ENCODE peak calls at places on chromosomes 3 and 15, in seven cellular contexts. One of them, this sample, is unnamed.

GRCh38 chr15:91253605-91254004 is 153.5 kb downstream of the SV2B start:
- DNase-seq in cerebellum: no peak
- DNase-seq in HFFc6: no peak
- DNase-seq in NCI-H460: no peak
- DNase-seq in HEK293T: no peak
- DNase-seq in ureter: no peak
- DNase-seq in tibial artery: no peak
- DNase-seq in this sample: no peak

GRCh38 chr3:6644070-6644929 is 216.6 kb upstream of the GRM7 start:
- DNase-seq in cerebellum: no peak
- DNase-seq in HFFc6: no peak
- DNase-seq in NCI-H460: no peak
- DNase-seq in HEK293T: no peak
- DNase-seq in ureter: no peak
- DNase-seq in tibial artery: no peak
- DNase-seq in this sample: no peak

GRCh38 chr3:102454101-102454625 is 19.3 kb downstream of the ZPLD1 start:
- DNase-seq in cerebellum: no peak
- DNase-seq in HFFc6: no peak
- DNase-seq in NCI-H460: no peak
- DNase-seq in HEK293T: no peak
- DNase-seq in ureter: no peak
- DNase-seq in tibial artery: no peak
- DNase-seq in this sample: no peak

GRCh38 chr3:120791958-120792357 is 49.4 kb downstream of the GTF2E1 start:
- DNase-seq in cerebellum: no peak
- DNase-seq in HFFc6: peak; percentile 71
- DNase-seq in NCI-H460: no peak
- DNase-seq in HEK293T: no peak
- DNase-seq in ureter: no peak
- DNase-seq in tibial artery: no peak
- DNase-seq in this sample: no peak

GRCh38 chr3:133169669-133170068 is 131.5 kb downstream of the TMEM108 start:
- DNase-seq in cerebellum: no peak
- DNase-seq in HFFc6: no peak
- DNase-seq in NCI-H460: no peak
- DNase-seq in HEK293T: no peak
- DNase-seq in ureter: no peak
- DNase-seq in tibial artery: no peak
- DNase-seq in this sample: no peak

GRCh38 chr3:30970183-30970582 is 75.7 kb upstream of the GADL1 start:
- DNase-seq in cerebellum: no peak
- DNase-seq in HFFc6: peak; percentile 4
- DNase-seq in NCI-H460: no peak
- DNase-seq in HEK293T: no peak
- DNase-seq in ureter: no peak
- DNase-seq in tibial artery: no peak
- DNase-seq in this sample: no peak

GRCh38 chr3:138062626-138063025 is 52.7 kb downstream of the CLDN18 start:
- DNase-seq in cerebellum: no peak
- DNase-seq in HFFc6: peak; percentile 74
- DNase-seq in NCI-H460: no peak
- DNase-seq in HEK293T: no peak
- DNase-seq in ureter: no peak
- DNase-seq in tibial artery: no peak
- DNase-seq in this sample: no peak

GRCh38 chr3:53126646-53127045 is 3.6 kb downstream of the RFT1 start:
- DNase-seq in cerebellum: no peak
- DNase-seq in HFFc6: no peak
- DNase-seq in NCI-H460: no peak
- DNase-seq in HEK293T: no peak
- DNase-seq in ureter: no peak
- DNase-seq in tibial artery: no peak
- DNase-seq in this sample: no peak

GRCh38 chr3:182583545-182583944 is 209.8 kb upstream of the ATP11B start:
- DNase-seq in cerebellum: no peak
- DNase-seq in HFFc6: no peak
- DNase-seq in NCI-H460: no peak
- DNase-seq in HEK293T: no peak
- DNase-seq in ureter: no peak
- DNase-seq in tibial artery: no peak
- DNase-seq in this sample: no peak

GRCh38 chr3:140599009-140599408 is 78.9 kb upstream of the TRIM42 start:
- DNase-seq in cerebellum: no peak
- DNase-seq in HFFc6: no peak
- DNase-seq in NCI-H460: no peak
- DNase-seq in HEK293T: no peak
- DNase-seq in ureter: no peak
- DNase-seq in tibial artery: no peak
- DNase-seq in this sample: no peak

GRCh38 chr15:92882697-92883642 is 17.2 kb upstream of the CHD2 start:
- DNase-seq in cerebellum: no peak
- DNase-seq in HFFc6: no peak
- DNase-seq in NCI-H460: no peak
- DNase-seq in HEK293T: no peak
- DNase-seq in ureter: no peak
- DNase-seq in tibial artery: no peak
- DNase-seq in this sample: peak; percentile 96

GRCh38 chr15:99826146-99826745 is 93.0 kb upstream of the LYSMD4 start:
- DNase-seq in cerebellum: no peak
- DNase-seq in HFFc6: no peak
- DNase-seq in NCI-H460: no peak
- DNase-seq in HEK293T: no peak
- DNase-seq in ureter: no peak
- DNase-seq in tibial artery: no peak
- DNase-seq in this sample: no peak

GRCh38 chr15:29821416-29822099 is 710 bp downstream of the TJP1 start:
- DNase-seq in cerebellum: peak; percentile 27
- DNase-seq in HFFc6: peak; percentile 81
- DNase-seq in NCI-H460: peak; percentile 72
- DNase-seq in HEK293T: peak; percentile 46
- DNase-seq in ureter: peak; percentile 73
- DNase-seq in tibial artery: peak; percentile 78
- DNase-seq in this sample: peak; percentile 23

GRCh38 chr3:173584834-173585831 is 187.6 kb downstream of the NLGN1 start:
- DNase-seq in cerebellum: peak; percentile 47
- DNase-seq in HFFc6: peak; percentile 69
- DNase-seq in NCI-H460: peak; percentile 2
- DNase-seq in HEK293T: peak; percentile 52
- DNase-seq in ureter: peak; percentile 49
- DNase-seq in tibial artery: peak; percentile 38
- DNase-seq in this sample: peak; percentile 89

GRCh38 chr3:71366991-71367604 is 216.4 kb downstream of the FOXP1 start:
- DNase-seq in cerebellum: no peak
- DNase-seq in HFFc6: no peak
- DNase-seq in NCI-H460: no peak
- DNase-seq in HEK293T: no peak
- DNase-seq in ureter: no peak
- DNase-seq in tibial artery: no peak
- DNase-seq in this sample: no peak

GRCh38 chr3:100600181-100601042 is 9.0 kb upstream of the ADGRG7 start:
- DNase-seq in cerebellum: no peak
- DNase-seq in HFFc6: no peak
- DNase-seq in NCI-H460: no peak
- DNase-seq in HEK293T: no peak
- DNase-seq in ureter: no peak
- DNase-seq in tibial artery: no peak
- DNase-seq in this sample: no peak

GRCh38 chr3:30625541-30626438 is 19.4 kb downstream of the TGFBR2 start:
- DNase-seq in cerebellum: no peak
- DNase-seq in HFFc6: peak; percentile 61
- DNase-seq in NCI-H460: no peak
- DNase-seq in HEK293T: no peak
- DNase-seq in ureter: no peak
- DNase-seq in tibial artery: no peak
- DNase-seq in this sample: no peak

GRCh38 chr3:55750525-55750924 is 263.4 kb upstream of the WNT5A start:
- DNase-seq in cerebellum: no peak
- DNase-seq in HFFc6: peak; percentile 82
- DNase-seq in NCI-H460: no peak
- DNase-seq in HEK293T: no peak
- DNase-seq in ureter: peak; percentile 69
- DNase-seq in tibial artery: no peak
- DNase-seq in this sample: no peak

GRCh38 chr15:72118400-72118978 is at the start of gene SENP8:
- DNase-seq in cerebellum: no peak
- DNase-seq in HFFc6: no peak
- DNase-seq in NCI-H460: no peak
- DNase-seq in HEK293T: peak; percentile 71
- DNase-seq in ureter: no peak
- DNase-seq in tibial artery: no peak
- DNase-seq in this sample: peak; percentile 91

GRCh38 chr3:168620854-168621253 is 525.1 kb upstream of the GOLIM4 start:
- DNase-seq in cerebellum: no peak
- DNase-seq in HFFc6: no peak
- DNase-seq in NCI-H460: peak; percentile 20
- DNase-seq in HEK293T: peak; percentile 68
- DNase-seq in ureter: no peak
- DNase-seq in tibial artery: no peak
- DNase-seq in this sample: no peak

GRCh38 chr15:27054426-27054825 is 83.4 kb downstream of the GABRG3 start:
- DNase-seq in cerebellum: no peak
- DNase-seq in HFFc6: no peak
- DNase-seq in NCI-H460: no peak
- DNase-seq in HEK293T: no peak
- DNase-seq in ureter: no peak
- DNase-seq in tibial artery: no peak
- DNase-seq in this sample: no peak

GRCh38 chr3:9955611-9956352 is 3.6 kb upstream of the PRRT3 start:
- DNase-seq in cerebellum: peak; percentile 39
- DNase-seq in HFFc6: no peak
- DNase-seq in NCI-H460: no peak
- DNase-seq in HEK293T: no peak
- DNase-seq in ureter: no peak
- DNase-seq in tibial artery: no peak
- DNase-seq in this sample: no peak

GRCh38 chr3:197600796-197601565 is 45.2 kb upstream of the BDH1 start:
- DNase-seq in cerebellum: no peak
- DNase-seq in HFFc6: no peak
- DNase-seq in NCI-H460: no peak
- DNase-seq in HEK293T: no peak
- DNase-seq in ureter: no peak
- DNase-seq in tibial artery: no peak
- DNase-seq in this sample: no peak

GRCh38 chr15:90463381-90463780 is 66.3 kb upstream of the CRTC3 start:
- DNase-seq in cerebellum: no peak
- DNase-seq in HFFc6: peak; percentile 82
- DNase-seq in NCI-H460: no peak
- DNase-seq in HEK293T: no peak
- DNase-seq in ureter: no peak
- DNase-seq in tibial artery: no peak
- DNase-seq in this sample: no peak

GRCh38 chr3:89851974-89852621 is 744.7 kb downstream of the EPHA3 start:
- DNase-seq in cerebellum: no peak
- DNase-seq in HFFc6: no peak
- DNase-seq in NCI-H460: peak; percentile 27
- DNase-seq in HEK293T: peak; percentile 74
- DNase-seq in ureter: no peak
- DNase-seq in tibial artery: no peak
- DNase-seq in this sample: no peak

GRCh38 chr3:111610189-111610588 is 15.0 kb upstream of the ZBED2 start:
- DNase-seq in cerebellum: no peak
- DNase-seq in HFFc6: no peak
- DNase-seq in NCI-H460: no peak
- DNase-seq in HEK293T: no peak
- DNase-seq in ureter: no peak
- DNase-seq in tibial artery: no peak
- DNase-seq in this sample: no peak

GRCh38 chr3:66367979-66368378 is 132.8 kb downstream of the LRIG1 start:
- DNase-seq in cerebellum: no peak
- DNase-seq in HFFc6: no peak
- DNase-seq in NCI-H460: no peak
- DNase-seq in HEK293T: no peak
- DNase-seq in ureter: no peak
- DNase-seq in tibial artery: no peak
- DNase-seq in this sample: no peak

GRCh38 chr3:155018621-155019330 is 61.3 kb upstream of the MME start:
- DNase-seq in cerebellum: no peak
- DNase-seq in HFFc6: no peak
- DNase-seq in NCI-H460: no peak
- DNase-seq in HEK293T: no peak
- DNase-seq in ureter: no peak
- DNase-seq in tibial artery: no peak
- DNase-seq in this sample: no peak

GRCh38 chr15:52010633-52011595 is 8.1 kb upstream of the MAPK6 start:
- DNase-seq in cerebellum: no peak
- DNase-seq in HFFc6: peak; percentile 89
- DNase-seq in NCI-H460: no peak
- DNase-seq in HEK293T: no peak
- DNase-seq in ureter: peak; percentile 54
- DNase-seq in tibial artery: no peak
- DNase-seq in this sample: no peak

GRCh38 chr3:143814358-143814968 is 33.8 kb downstream of the SLC9A9 start:
- DNase-seq in cerebellum: no peak
- DNase-seq in HFFc6: no peak
- DNase-seq in NCI-H460: no peak
- DNase-seq in HEK293T: no peak
- DNase-seq in ureter: no peak
- DNase-seq in tibial artery: peak; percentile 56
- DNase-seq in this sample: no peak

GRCh38 chr3:64151335-64151871 is 73.9 kb downstream of the PRICKLE2 start:
- DNase-seq in cerebellum: no peak
- DNase-seq in HFFc6: no peak
- DNase-seq in NCI-H460: no peak
- DNase-seq in HEK293T: no peak
- DNase-seq in ureter: no peak
- DNase-seq in tibial artery: no peak
- DNase-seq in this sample: no peak

GRCh38 chr3:127822836-127823589 is 698 bp upstream of the MGLL start:
- DNase-seq in cerebellum: peak; percentile 70
- DNase-seq in HFFc6: no peak
- DNase-seq in NCI-H460: no peak
- DNase-seq in HEK293T: peak; percentile 45
- DNase-seq in ureter: peak; percentile 66
- DNase-seq in tibial artery: peak; percentile 68
- DNase-seq in this sample: no peak

GRCh38 chr3:151351216-151351615 is 21.9 kb upstream of the P2RY13 start:
- DNase-seq in cerebellum: no peak
- DNase-seq in HFFc6: no peak
- DNase-seq in NCI-H460: no peak
- DNase-seq in HEK293T: no peak
- DNase-seq in ureter: no peak
- DNase-seq in tibial artery: no peak
- DNase-seq in this sample: no peak

GRCh38 chr3:28846948-28847527 is 433.8 kb upstream of the RBMS3 start:
- DNase-seq in cerebellum: no peak
- DNase-seq in HFFc6: no peak
- DNase-seq in NCI-H460: no peak
- DNase-seq in HEK293T: no peak
- DNase-seq in ureter: no peak
- DNase-seq in tibial artery: no peak
- DNase-seq in this sample: no peak

GRCh38 chr3:194871143-194871863 is 185.6 kb downstream of the FAM43A start:
- DNase-seq in cerebellum: no peak
- DNase-seq in HFFc6: peak; percentile 88
- DNase-seq in NCI-H460: no peak
- DNase-seq in HEK293T: peak; percentile 24
- DNase-seq in ureter: peak; percentile 65
- DNase-seq in tibial artery: peak; percentile 61
- DNase-seq in this sample: no peak

GRCh38 chr3:29281265-29282228 is 676 bp downstream of the RBMS3 start:
- DNase-seq in cerebellum: no peak
- DNase-seq in HFFc6: peak; percentile 41
- DNase-seq in NCI-H460: no peak
- DNase-seq in HEK293T: no peak
- DNase-seq in ureter: no peak
- DNase-seq in tibial artery: peak; percentile 32
- DNase-seq in this sample: peak; percentile 7

GRCh38 chr3:52153389-52154096 is 680 bp downstream of the POC1A start:
- DNase-seq in cerebellum: no peak
- DNase-seq in HFFc6: peak; percentile 73
- DNase-seq in NCI-H460: no peak
- DNase-seq in HEK293T: no peak
- DNase-seq in ureter: no peak
- DNase-seq in tibial artery: no peak
- DNase-seq in this sample: no peak

GRCh38 chr3:126114406-126115386 is 30.8 kb upstream of the SLC41A3 start:
- DNase-seq in cerebellum: no peak
- DNase-seq in HFFc6: no peak
- DNase-seq in NCI-H460: no peak
- DNase-seq in HEK293T: no peak
- DNase-seq in ureter: peak; percentile 35
- DNase-seq in tibial artery: peak; percentile 10
- DNase-seq in this sample: no peak

This sample was measured in NCI-H2227 treated with DMSO at 0.1 percent for 48 hours.